ENCODE peak calls at places on chromosomes 4 and X, in seven cellular contexts. C is suprapubic skin, M is H1, X is SK-N-SH, V is prostate gland, F is upper lobe of left lung, O is GM12892. J is an unnamed sample.

GRCh38 chr4:2284934-2285664 is 23.2 kb upstream of the MXD4 start:
- DNase-seq in V (no peak), X (no peak), F (no peak), O (no peak), M (no peak), C (peak), J (no peak)

GRCh38 chrX:150363561-150364346 is 637 bp downstream of the MAMLD1 start:
- DNase-seq in X (peak), O (no peak), V (no peak), C (no peak), F (no peak), M (peak), J (peak)

GRCh38 chr4:170872794-170873193 is 783.0 kb upstream of the AADAT start:
- DNase-seq in M (no peak), O (no peak), C (no peak), X (no peak), V (no peak), F (no peak), J (no peak)

GRCh38 chr4:179196511-179196910 is 1754.3 kb upstream of the AGA start:
- DNase-seq in V (no peak), F (no peak), M (no peak), X (no peak), O (no peak), C (no peak), J (peak)

GRCh38 chr4:158781963-158782362 is 13.1 kb downstream of the FNIP2 start:
- DNase-seq in O (no peak), X (no peak), M (no peak), C (no peak), V (no peak), F (no peak), J (no peak)

GRCh38 chrX:17500145-17500579 is 125.2 kb downstream of the NHS start:
- DNase-seq in F (no peak), C (no peak), M (no peak), X (no peak), V (no peak), O (no peak), J (no peak)

GRCh38 chrX:130245441-130245840 is 23.3 kb downstream of the ZNF280C start:
- DNase-seq in V (no peak), C (no peak), M (no peak), O (no peak), F (no peak), X (no peak), J (no peak)

GRCh38 chr4:77310931-77311330 is 153.9 kb downstream of the CCNG2 start:
- DNase-seq in F (no peak), X (no peak), M (no peak), V (no peak), C (no peak), O (no peak), J (peak)

GRCh38 chr4:78660559-78660958 is 109.0 kb downstream of the ANXA3 start:
- DNase-seq in C (no peak), F (no peak), O (no peak), V (no peak), X (no peak), M (no peak), J (no peak)

GRCh38 chr4:1218892-1219552 is 29.9 kb downstream of the CTBP1 start:
- DNase-seq in X (no peak), O (no peak), F (no peak), V (no peak), C (no peak), M (no peak), J (no peak)

GRCh38 chr4:86960557-86960959 is 25.7 kb downstream of the AFF1 start:
- DNase-seq in F (no peak), C (no peak), O (no peak), M (no peak), X (no peak), V (no peak), J (no peak)

GRCh38 chr4:76733380-76733779 is 164.6 kb downstream of the SOWAHB start:
- DNase-seq in X (no peak), O (no peak), C (no peak), M (peak), V (peak), F (no peak), J (no peak)

GRCh38 chr4:174198396-174199179 is 84.9 kb downstream of the FBXO8 start:
- DNase-seq in C (no peak), O (no peak), X (peak), F (no peak), V (no peak), M (no peak), J (no peak)

GRCh38 chrX:134774190-134775048 is 116.1 kb upstream of the PLAC1 start:
- DNase-seq in V (no peak), M (no peak), F (no peak), O (no peak), X (no peak), C (no peak), J (no peak)

GRCh38 chrX:14125451-14125850 is 95.8 kb upstream of the GEMIN8 start:
- DNase-seq in M (no peak), C (no peak), O (no peak), X (no peak), F (no peak), V (no peak), J (no peak)
- TF ChIP-seq POLR2AphosphoS5 in M (no peak), C (no peak), O (no peak), X (no peak), F (no peak), V (no peak), J (no peak)

GRCh38 chrX:66163447-66163846 is 600 bp upstream of the HEPH start:
- DNase-seq in C (no peak), V (no peak), O (no peak), F (no peak), X (no peak), M (no peak), J (no peak)

GRCh38 chrX:66164931-66165330 is 884 bp downstream of the HEPH start:
- DNase-seq in X (no peak), V (no peak), O (no peak), C (no peak), M (no peak), F (no peak), J (no peak)

GRCh38 chrX:66164470-66164869 is 423 bp downstream of the HEPH start:
- DNase-seq in V (no peak), X (no peak), O (no peak), F (no peak), C (no peak), M (no peak), J (peak)

GRCh38 chrX:66162331-66162822 is 1.7 kb upstream of the HEPH start:
- DNase-seq in C (no peak), O (no peak), M (no peak), X (no peak), V (no peak), F (no peak), J (no peak)

GRCh38 chrX:66163849-66164401 is at the start of gene HEPH:
- DNase-seq in F (no peak), X (no peak), M (peak), V (no peak), O (no peak), C (no peak), J (peak)
- TF ChIP-seq POLR2AphosphoS5 in F (no peak), X (no peak), M (no peak), V (no peak), O (no peak), C (no peak), J (no peak)

DNA sequence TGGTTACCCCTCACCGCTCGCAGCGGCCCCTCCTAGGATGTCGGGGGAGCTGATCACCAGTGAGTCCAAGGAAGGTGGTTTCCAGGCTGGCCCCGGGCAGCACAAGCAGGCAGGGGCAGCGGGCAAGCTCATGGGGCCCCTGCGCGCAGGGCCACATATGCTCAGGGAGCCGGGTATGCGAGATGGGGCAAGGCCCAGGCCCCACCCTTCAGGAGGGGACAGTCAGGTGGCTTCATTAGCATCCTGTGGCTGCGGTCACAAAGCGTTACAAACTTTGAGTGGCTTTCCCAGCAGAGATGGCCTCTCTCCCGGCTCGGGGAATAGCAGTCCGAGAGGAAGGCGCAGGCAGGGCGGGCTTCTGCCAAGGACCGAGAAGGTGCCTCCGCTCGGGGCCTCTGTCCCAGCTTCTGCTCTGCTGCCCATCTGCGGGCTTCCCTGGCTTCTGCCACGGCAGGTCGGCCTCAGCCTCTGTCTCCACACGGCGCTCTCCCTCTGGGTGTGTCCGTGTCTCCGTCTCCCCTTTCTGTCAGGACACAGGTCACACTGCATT is 13.5 kb downstream of the ABCD1 start:
- DNase-seq in F (no peak), X (no peak), V (no peak), C (peak), O (no peak), M (no peak), J (no peak)
- TF ChIP-seq POLR2AphosphoS5 in F (no peak), X (no peak), V (no peak), C (no peak), O (no peak), M (no peak), J (no peak)

GRCh38 chrX:136906921-136907510 is 26.5 kb upstream of the RBMX start:
- DNase-seq in O (no peak), X (no peak), M (no peak), C (no peak), V (no peak), F (no peak), J (no peak)

GRCh38 chrX:136910565-136911040 is 30.1 kb upstream of the RBMX start:
- DNase-seq in F (no peak), X (no peak), V (no peak), O (no peak), M (no peak), C (no peak), J (no peak)

GRCh38 chrX:136909119-136909705 is 28.7 kb upstream of the RBMX start:
- DNase-seq in C (peak), V (peak), O (peak), F (peak), M (peak), X (peak), J (peak)

GRCh38 chrX:136907626-136908025 is 27.1 kb upstream of the RBMX start:
- DNase-seq in V (no peak), X (no peak), M (no peak), F (no peak), C (no peak), O (no peak), J (no peak)

GRCh38 chrX:136909706-136910564 is 29.4 kb upstream of the RBMX start:
- DNase-seq in V (peak), X (peak), O (peak), C (peak), F (peak), M (peak), J (peak)
- TF ChIP-seq POLR2AphosphoS5 in V (peak), X (peak), O (no peak), C (no peak), F (peak), M (no peak), J (peak)

J was measured in GM23338.